ENCODE peak calls at places on chromosomes 13 and 19, in seven cellular contexts. L is fibroblast of pulmonary artery, Y is fibroblast of mammary gland, D is fibroblast of the aortic adventitia, B is tibial nerve, Q is lower lobe of right lung, C is AG10803. E is an unnamed sample.

GRCh38 chr19:11418518-11419506 is at the start of gene RGL3:
- DNase-seq in D (no peak), B (no peak), Y (no peak), C (no peak), L (no peak), Q (peak), E (no peak)

GRCh38 chr13:43057653-43058317 is 34.4 kb downstream of the DNAJC15 start:
- DNase-seq in D (no peak), L (peak), Q (no peak), B (no peak), C (no peak), Y (no peak), E (no peak)

GRCh38 chr13:38759390-38759789 is 72.5 kb downstream of the FREM2 start:
- DNase-seq in D (no peak), B (no peak), L (no peak), C (no peak), Q (no peak), Y (no peak), E (no peak)

GRCh38 chr19:8208710-8209110 is 460 bp upstream of the CERS4 start:
- DNase-seq in C (no peak), Y (no peak), Q (no peak), B (peak), D (peak), L (no peak), E (no peak)

GRCh38 chr13:29591310-29591709 is 4.2 kb downstream of the SLC7A1 start:
- DNase-seq in Q (no peak), D (peak), Y (peak), L (no peak), B (no peak), C (peak), E (no peak)

GRCh38 chr13:89695343-89696257 is 1651.9 kb upstream of the MIR17HG start:
- DNase-seq in C (peak), B (no peak), Y (peak), D (peak), Q (no peak), L (peak), E (peak)

GRCh38 chr13:70985371-70985770 is 877.1 kb upstream of the KLHL1 start:
- DNase-seq in B (no peak), Y (no peak), L (no peak), C (no peak), D (no peak), Q (no peak), E (no peak)

GRCh38 chr19:5339950-5340636 is 519 bp downstream of the PTPRS start:
- DNase-seq in B (no peak), L (no peak), Y (no peak), C (no peak), Q (no peak), D (no peak), E (no peak)

GRCh38 chr13:74191036-74191809 is 57.0 kb upstream of the KLF12 start:
- DNase-seq in C (no peak), Q (no peak), B (no peak), L (no peak), D (no peak), Y (no peak), E (no peak)

GRCh38 chr19:38693380-38694223 is 46.2 kb downstream of the ACTN4 start:
- DNase-seq in D (peak), Y (peak), Q (no peak), B (no peak), L (peak), C (peak), E (no peak)

GRCh38 chr19:12365094-12365371 is 450 bp downstream of the ZNF442 start:
- DNase-seq in D (peak), L (peak), Y (peak), B (no peak), Q (no peak), C (peak), E (no peak)

GRCh38 chr13:111506621-111507020 is 186.2 kb downstream of the TEX29 start:
- DNase-seq in D (no peak), Q (no peak), C (no peak), Y (no peak), L (no peak), B (no peak), E (no peak)

GRCh38 chr13:39132286-39132685 is 94.0 kb downstream of the NHLRC3 start:
- DNase-seq in D (no peak), C (no peak), B (no peak), Q (no peak), Y (peak), L (no peak), E (no peak)

GRCh38 chr19:17854061-17854460 is 5.6 kb upstream of the RPL18A start:
- DNase-seq in B (no peak), Q (no peak), C (no peak), D (no peak), L (no peak), Y (no peak), E (no peak)

GRCh38 chr13:48891586-48891985 is 84.1 kb upstream of the FNDC3A start:
- DNase-seq in Y (peak), Q (no peak), B (no peak), D (peak), L (peak), C (peak), E (no peak)

DNA sequence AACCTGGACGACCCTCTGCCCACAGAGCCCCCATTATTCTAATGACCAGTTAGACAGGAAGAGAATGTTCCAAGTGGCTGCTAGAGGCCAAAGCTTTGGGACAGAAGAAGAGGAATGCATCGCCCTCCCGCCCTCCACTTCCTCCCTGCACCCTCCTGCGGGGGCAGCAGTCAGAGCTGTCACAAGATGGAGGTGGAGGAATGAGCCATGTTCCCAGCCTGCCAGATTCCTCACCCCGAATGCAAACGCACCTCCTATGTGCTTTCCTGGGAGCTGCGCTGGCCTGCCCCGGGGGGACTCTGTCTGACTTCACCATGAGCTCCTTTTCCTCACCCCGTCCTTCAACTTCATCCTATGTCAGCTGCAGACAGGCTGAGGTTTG is 1.7 kb downstream of the YJEFN3 start:
- DNase-seq in Y (peak), L (peak), B (no peak), D (no peak), Q (no peak), C (no peak), E (no peak)
- TF ChIP-seq CTCF in Y (no peak), L (no peak), B (no peak), D (no peak), Q (no peak), C (no peak), E (no peak)

GRCh38 chr13:33776510-33776909 is 41.4 kb upstream of the RFC3 start:
- DNase-seq in D (no peak), L (no peak), B (no peak), Y (no peak), Q (no peak), C (no peak), E (no peak)
- TF ChIP-seq CTCF in D (no peak), L (no peak), B (no peak), Y (no peak), Q (no peak), C (no peak), E (no peak)

DNA sequence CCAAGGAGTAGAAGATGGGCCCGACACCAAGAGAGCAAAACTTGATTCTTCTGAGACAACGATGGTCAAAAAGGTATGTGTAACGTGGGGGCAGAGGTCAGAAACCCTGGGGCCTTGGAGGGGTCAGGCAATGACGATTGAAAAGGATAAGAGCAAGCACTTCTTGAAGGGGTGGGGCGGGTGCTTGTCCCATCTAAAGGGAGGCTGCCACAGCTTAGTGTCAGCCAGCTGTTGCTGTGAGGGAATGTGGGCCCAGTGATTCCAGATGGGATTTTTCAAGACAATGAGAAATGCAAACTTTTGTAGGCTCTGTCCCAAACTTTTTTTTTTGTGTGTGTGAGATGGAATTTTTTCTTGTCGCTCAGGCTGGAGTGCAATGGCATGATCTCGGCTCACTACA is 24.5 kb downstream of the SAE1 start:
- DNase-seq in B (no peak), C (peak), L (peak), Q (no peak), D (peak), Y (no peak), E (no peak)
- TF ChIP-seq CTCF in B (no peak), C (no peak), L (no peak), Q (no peak), D (no peak), Y (no peak), E (no peak)

GRCh38 chr19:35219008-35219407 is 9.5 kb downstream of the FAM187B start:
- DNase-seq in Y (no peak), L (no peak), C (no peak), Q (no peak), D (no peak), B (no peak), E (no peak)
- TF ChIP-seq CTCF in Y (no peak), L (no peak), C (no peak), Q (no peak), D (no peak), B (no peak), E (no peak)